ENCODE peak calls at places on chromosomes 3 and 15, in four cellular contexts. One of them, this sample, is unnamed.

GRCh38 chr3:171453175-171453868 is 6.9 kb downstream of the TNIK start:
- DNase-seq in GM23338: peak
- DNase-seq in stimulated activated CD8-positive, alpha-beta memory T cell treated with anti-CD3 and anti-CD28 coated beads, Interleukin-4, amount 100 ng/mL, for 4 hours: no peak
- DNase-seq in NCI-H345: no peak
- DNase-seq in this sample: peak

GRCh38 chr15:85622432-85622831 is 172.3 kb downstream of the KLHL25 start:
- DNase-seq in GM23338: no peak
- DNase-seq in stimulated activated CD8-positive, alpha-beta memory T cell treated with anti-CD3 and anti-CD28 coated beads, Interleukin-4, amount 100 ng/mL, for 4 hours: no peak
- DNase-seq in NCI-H345: no peak
- DNase-seq in this sample: no peak

GRCh38 chr3:161348791-161349400 is 22.4 kb downstream of the SPTSSB start:
- DNase-seq in GM23338: no peak
- DNase-seq in stimulated activated CD8-positive, alpha-beta memory T cell treated with anti-CD3 and anti-CD28 coated beads, Interleukin-4, amount 100 ng/mL, for 4 hours: no peak
- DNase-seq in NCI-H345: no peak
- DNase-seq in this sample: no peak

GRCh38 chr3:1448443-1448842 is 355.6 kb downstream of the CNTN6 start:
- DNase-seq in GM23338: no peak
- DNase-seq in stimulated activated CD8-positive, alpha-beta memory T cell treated with anti-CD3 and anti-CD28 coated beads, Interleukin-4, amount 100 ng/mL, for 4 hours: no peak
- DNase-seq in NCI-H345: no peak
- DNase-seq in this sample: no peak

GRCh38 chr3:184647405-184647936 is 64.4 kb downstream of the MAGEF1 start:
- DNase-seq in GM23338: no peak
- DNase-seq in stimulated activated CD8-positive, alpha-beta memory T cell treated with anti-CD3 and anti-CD28 coated beads, Interleukin-4, amount 100 ng/mL, for 4 hours: no peak
- DNase-seq in NCI-H345: no peak
- DNase-seq in this sample: no peak

GRCh38 chr3:100032262-100032661 is 82.0 kb downstream of the FILIP1L start:
- DNase-seq in GM23338: no peak
- DNase-seq in stimulated activated CD8-positive, alpha-beta memory T cell treated with anti-CD3 and anti-CD28 coated beads, Interleukin-4, amount 100 ng/mL, for 4 hours: no peak
- DNase-seq in NCI-H345: no peak
- DNase-seq in this sample: no peak

GRCh38 chr3:101381809-101382208 is 61.4 kb upstream of the IMPG2 start:
- DNase-seq in GM23338: peak
- DNase-seq in stimulated activated CD8-positive, alpha-beta memory T cell treated with anti-CD3 and anti-CD28 coated beads, Interleukin-4, amount 100 ng/mL, for 4 hours: no peak
- DNase-seq in NCI-H345: peak
- DNase-seq in this sample: no peak

GRCh38 chr3:56197259-56197965 is 270.9 kb downstream of the ERC2 start:
- DNase-seq in GM23338: no peak
- DNase-seq in stimulated activated CD8-positive, alpha-beta memory T cell treated with anti-CD3 and anti-CD28 coated beads, Interleukin-4, amount 100 ng/mL, for 4 hours: no peak
- DNase-seq in NCI-H345: no peak
- DNase-seq in this sample: no peak

This sample was measured in H9.